ENCODE peak calls at places on chromosomes 1 and 21, in six cellular contexts. G is prostate gland; L is CD4-positive, alpha-beta memory T cell; N is Peyer's patch; U is suprapubic skin; M is lung. B is an unnamed sample.
A peak's percentile ranks its signal among the peaks of the same experiment; 100 is the strongest.

GRCh38 chr1:21783679-21784603 is 992 bp upstream of the USP48 start:
- DNase-seq in G (peak; percentile 6), L (no peak), N (no peak), U (no peak), M (no peak), B (no peak)

GRCh38 chr1:10540277-10541005 is 65.7 kb downstream of the PEX14 start:
- DNase-seq in G (no peak), L (no peak), N (no peak), U (no peak), M (no peak), B (no peak)

GRCh38 chr1:174447866-174448530 is at the start of gene GPR52:
- DNase-seq in G (no peak), L (no peak), N (no peak), U (no peak), M (no peak), B (no peak)

GRCh38 chr1:113871597-113872113 is at the start of gene PTPN22:
- DNase-seq in G (peak; percentile 6), L (peak; percentile 87), N (peak; percentile 87), U (no peak), M (peak; percentile 37), B (peak; percentile 86)

GRCh38 chr1:57796609-57797008 is 372.7 kb upstream of the DAB1 start:
- DNase-seq in G (no peak), L (no peak), N (no peak), U (no peak), M (no peak), B (no peak)

GRCh38 chr1:200215350-200215749 is 187.8 kb downstream of the NR5A2 start:
- DNase-seq in G (no peak), L (no peak), N (no peak), U (no peak), M (no peak), B (no peak)

GRCh38 chr1:209810783-209811182 is 4.8 kb upstream of the IRF6 start:
- DNase-seq in G (no peak), L (no peak), N (no peak), U (no peak), M (no peak), B (no peak)

GRCh38 chr1:6870086-6870485 is 84.8 kb downstream of the CAMTA1 start:
- DNase-seq in G (no peak), L (no peak), N (no peak), U (no peak), M (no peak), B (no peak)

GRCh38 chr1:55064071-55064581 is 24.8 kb downstream of the PCSK9 start:
- DNase-seq in G (peak; percentile 57), L (no peak), N (no peak), U (no peak), M (no peak), B (no peak)

GRCh38 chr1:1302951-1303509 is 4.7 kb downstream of the ACAP3 start:
- DNase-seq in G (no peak), L (no peak), N (no peak), U (no peak), M (no peak), B (no peak)

GRCh38 chr1:174118726-174119125 is 40.6 kb upstream of the RABGAP1L start:
- DNase-seq in G (no peak), L (no peak), N (no peak), U (no peak), M (no peak), B (no peak)

GRCh38 chr1:155967410-155968400 is 10.6 kb downstream of the ARHGEF2 start:
- DNase-seq in G (no peak), L (no peak), N (peak; percentile 60), U (no peak), M (no peak), B (peak; percentile 54)

GRCh38 chr1:89882348-89883029 is 61.7 kb downstream of the LRRC8D start:
- DNase-seq in G (no peak), L (no peak), N (no peak), U (no peak), M (no peak), B (no peak)

GRCh38 chr1:109977225-109977624 is 7.3 kb upstream of the AHCYL1 start:
- DNase-seq in G (no peak), L (no peak), N (no peak), U (no peak), M (no peak), B (no peak)

GRCh38 chr1:183945432-183946308 is 91.9 kb downstream of the COLGALT2 start:
- DNase-seq in G (no peak), L (no peak), N (no peak), U (no peak), M (no peak), B (no peak)

GRCh38 chr1:202588644-202589189 is 121.5 kb downstream of the SYT2 start:
- DNase-seq in G (no peak), L (no peak), N (no peak), U (no peak), M (no peak), B (no peak)

GRCh38 chr1:73862343-73862742 is 335.6 kb downstream of the LRRIQ3 start:
- DNase-seq in G (no peak), L (no peak), N (no peak), U (no peak), M (no peak), B (no peak)

GRCh38 chr1:234861761-234862160 is 251.8 kb upstream of the IRF2BP2 start:
- DNase-seq in G (no peak), L (no peak), N (no peak), U (no peak), M (no peak), B (no peak)

GRCh38 chr1:203476223-203476622 is 617 bp downstream of the PRELP start:
- DNase-seq in G (no peak), L (no peak), N (no peak), U (peak; percentile 43), M (no peak), B (no peak)

GRCh38 chr1:195738971-195739650 is 869.1 kb downstream of the KCNT2 start:
- DNase-seq in G (no peak), L (no peak), N (no peak), U (no peak), M (no peak), B (no peak)

GRCh38 chr1:5885471-5886139 is 106.6 kb downstream of the NPHP4 start:
- DNase-seq in G (no peak), L (no peak), N (no peak), U (no peak), M (no peak), B (no peak)

GRCh38 chr1:231160851-231161710 is 777 bp upstream of the TRIM67 start:
- DNase-seq in G (no peak), L (no peak), N (no peak), U (no peak), M (no peak), B (no peak)

GRCh38 chr1:216034506-216034905 is 388.7 kb downstream of the USH2A start:
- DNase-seq in G (no peak), L (no peak), N (no peak), U (no peak), M (no peak), B (no peak)

GRCh38 chr1:5833911-5834310 is 158.3 kb downstream of the NPHP4 start:
- DNase-seq in G (no peak), L (no peak), N (no peak), U (no peak), M (no peak), B (no peak)

GRCh38 chr1:25820247-25821111 is 725 bp downstream of the MTFR1L start:
- DNase-seq in G (no peak), L (peak; percentile 72), N (peak; percentile 80), U (no peak), M (no peak), B (peak; percentile 80)

GRCh38 chr1:23661887-23662286 is 29.7 kb upstream of the RPL11 start:
- DNase-seq in G (no peak), L (no peak), N (no peak), U (no peak), M (no peak), B (no peak)

GRCh38 chr1:25522240-25522639 is 21.2 kb upstream of the LDLRAP1 start:
- DNase-seq in G (no peak), L (no peak), N (no peak), U (no peak), M (no peak), B (no peak)

GRCh38 chr1:24903011-24903461 is 27.0 kb downstream of the RUNX3 start:
- DNase-seq in G (no peak), L (no peak), N (no peak), U (peak; percentile 55), M (no peak), B (no peak)

GRCh38 chr21:34792504-34793089 is 123.8 kb downstream of the CLIC6 start:
- DNase-seq in G (no peak), L (no peak), N (no peak), U (no peak), M (no peak), B (no peak)

GRCh38 chr1:28329395-28330153 is 734 bp downstream of the MED18 start:
- DNase-seq in G (no peak), L (no peak), N (peak; percentile 31), U (no peak), M (no peak), B (no peak)

GRCh38 chr1:15624315-15624714 is 7.1 kb downstream of the DDI2 start:
- DNase-seq in G (no peak), L (no peak), N (no peak), U (no peak), M (no peak), B (no peak)
- H3K4me1 ChIP-seq in G (peaks cover 21% of the 10 kb centered on the region), L (peaks cover 65% of the 10 kb centered on the region), N (peaks cover 4% of the 10 kb centered on the region), U (peaks cover 55% of the 10 kb centered on the region), M (peaks cover 5% of the 10 kb centered on the region), B (peaks cover 16% of the 10 kb centered on the region)

DNA sequence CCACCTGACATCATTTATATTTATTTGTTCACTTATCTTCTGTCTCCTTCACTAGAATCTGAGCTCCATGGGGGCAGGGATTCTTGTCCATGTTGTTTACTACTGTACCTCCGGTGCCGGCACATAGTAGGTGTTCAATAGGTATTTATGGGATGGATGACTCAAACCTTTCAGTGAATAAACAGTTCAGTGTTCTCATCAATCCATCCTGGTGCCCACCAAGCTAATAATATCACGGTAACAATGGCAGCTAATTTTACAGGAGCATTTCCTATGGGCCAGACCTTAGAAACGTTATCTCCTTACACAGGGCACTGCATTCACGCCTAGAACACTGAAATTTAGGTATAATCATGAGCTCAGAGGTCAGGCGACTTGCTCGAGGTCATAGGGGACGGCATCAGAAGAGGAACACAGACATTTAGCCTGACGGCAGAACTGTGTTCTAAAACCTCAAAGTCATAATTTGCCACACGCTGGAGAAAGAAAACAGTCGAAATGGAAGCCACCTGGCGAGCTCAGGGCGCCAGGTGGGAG is 1.3 kb upstream of the DRAXIN start:
- DNase-seq in G (no peak), L (no peak), N (no peak), U (no peak), M (no peak), B (no peak)
- H3K4me3 ChIP-seq in G (no peak overlapping the region), L (no peak overlapping the region), N (no peak overlapping the region), U (peak overlapping the region; percentile 52), M (no peak overlapping the region), B (no peak overlapping the region)

DNA sequence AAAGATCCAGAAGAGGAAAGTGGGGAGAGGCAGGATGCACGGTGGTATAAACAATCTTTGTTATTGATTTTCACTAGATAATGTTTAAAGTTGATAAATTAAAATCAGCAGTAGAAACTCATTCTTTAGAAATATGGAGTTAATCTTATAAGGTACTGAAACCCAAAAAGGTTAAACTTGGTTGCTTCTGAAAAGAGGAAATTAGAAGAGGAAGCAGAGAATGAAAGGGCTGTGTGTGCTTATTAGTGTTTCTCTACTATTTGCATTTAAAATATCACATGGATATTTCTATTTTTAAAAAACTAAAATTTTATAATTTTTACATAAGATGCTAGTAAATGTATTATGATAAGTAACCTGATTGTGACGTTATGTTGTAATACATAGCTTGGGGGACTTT is 24.4 kb downstream of the C1orf141 start:
- DNase-seq in G (no peak), L (no peak), N (no peak), U (no peak), M (no peak), B (no peak)
- H3K4me1 ChIP-seq in G (no peaks in the 10 kb centered on the region), L (no peaks in the 10 kb centered on the region), N (no peaks in the 10 kb centered on the region), U (no peaks in the 10 kb centered on the region), M (no peaks in the 10 kb centered on the region), B (no peaks in the 10 kb centered on the region)

GRCh38 chr1:98210563-98210962 is 289.7 kb upstream of the DPYD start:
- DNase-seq in G (no peak), L (no peak), N (no peak), U (no peak), M (no peak), B (no peak)
- H3K4me3 ChIP-seq in G (no peak overlapping the region), L (no peak overlapping the region), N (no peak overlapping the region), U (no peak overlapping the region), M (no peak overlapping the region), B (no peak overlapping the region)